ENCODE peak calls at places on chromosomes 3 and 15, in ten cellular contexts. W is MCF 10A; E is GM12865; J is AG04450; B is CD4-positive, alpha-beta T cell; R is CD8-positive, alpha-beta T cell; G is spleen; D is ascending aorta; Y is bronchial epithelial cell; C is A549. P is an unnamed sample.

GRCh38 chr3:197216914-197217313 is 81.5 kb downstream of the DLG1 start:
- DNase-seq in W (no peak), E (no peak), J (no peak), B (no peak), R (no peak), G (no peak), D (no peak), Y (no peak), C (no peak), P (no peak)

GRCh38 chr3:12798559-12799179 is 2.2 kb downstream of the CAND2 start:
- DNase-seq in W (no peak), E (no peak), J (no peak), B (no peak), R (no peak), G (peak), D (no peak), Y (no peak), C (no peak), P (no peak)

GRCh38 chr3:180804871-180805430 is 107.5 kb upstream of the FXR1 start:
- DNase-seq in W (peak), E (no peak), J (no peak), B (no peak), R (no peak), G (no peak), D (peak), Y (peak), C (peak), P (no peak)

GRCh38 chr3:136070334-136070733 is 104.8 kb downstream of the PPP2R3A start:
- DNase-seq in W (peak), E (no peak), J (peak), B (no peak), R (no peak), G (no peak), D (no peak), Y (peak), C (no peak), P (no peak)

GRCh38 chr3:5002174-5002870 is 23.1 kb downstream of the BHLHE40 start:
- DNase-seq in W (no peak), E (no peak), J (no peak), B (no peak), R (peak), G (no peak), D (no peak), Y (peak), C (no peak), P (no peak)

GRCh38 chr3:169295126-169295525 is 368.4 kb downstream of the MECOM start:
- DNase-seq in W (peak), E (peak), J (no peak), B (no peak), R (no peak), G (no peak), D (no peak), Y (peak), C (peak), P (no peak)

GRCh38 chr3:48679416-48680380 is 6.0 kb downstream of the NCKIPSD start:
- DNase-seq in W (no peak), E (no peak), J (no peak), B (no peak), R (no peak), G (peak), D (no peak), Y (no peak), C (no peak), P (no peak)

GRCh38 chr3:65484964-65485363 is 553.8 kb downstream of the MAGI1 start:
- DNase-seq in W (no peak), E (no peak), J (no peak), B (no peak), R (no peak), G (no peak), D (no peak), Y (peak), C (no peak), P (no peak)

GRCh38 chr3:179432021-179432420 is 19.2 kb downstream of the GNB4 start:
- DNase-seq in W (no peak), E (peak), J (no peak), B (no peak), R (no peak), G (no peak), D (no peak), Y (no peak), C (no peak), P (peak)

DNA sequence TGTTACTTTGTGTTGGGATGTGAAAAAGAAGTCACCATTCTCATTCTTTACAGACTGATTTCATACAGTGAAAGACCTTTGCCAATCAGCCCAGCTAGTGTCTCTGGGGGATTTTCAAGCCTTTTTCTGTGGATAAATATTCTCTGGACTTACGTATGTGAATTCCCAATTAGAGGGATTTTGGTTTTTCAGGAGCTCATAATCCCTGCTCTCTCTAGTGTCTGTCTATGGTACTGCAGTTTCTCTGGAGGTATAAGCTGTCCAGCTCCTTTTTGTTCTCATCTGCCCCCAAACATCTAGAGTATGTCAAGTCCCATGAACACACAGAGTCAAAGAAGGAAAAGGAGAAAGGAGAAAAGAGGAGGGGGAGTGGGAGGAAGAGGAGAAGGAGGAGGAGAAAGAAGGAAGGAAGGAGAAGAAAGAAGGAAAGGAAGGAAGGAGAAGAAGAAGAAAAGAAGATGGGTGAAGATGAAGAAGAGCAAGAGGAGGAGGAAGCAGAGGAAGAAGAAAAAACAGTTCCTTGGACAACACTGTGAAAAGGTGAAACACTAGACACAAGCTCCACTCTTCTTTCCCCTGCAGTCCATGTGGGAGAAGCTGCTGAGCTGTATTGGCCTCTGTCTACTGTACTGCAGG is 218.6 kb downstream of the GREM1 start:
- DNase-seq in W (peak), E (peak), J (no peak), B (no peak), R (no peak), G (no peak), D (no peak), Y (peak), C (peak), P (no peak)
- TF ChIP-seq CTCF in W (peak), E (peak), J (peak), B (no peak), R (no peak), G (peak), D (peak), Y (peak), C (peak), P (peak)

GRCh38 chr3:109071349-109072142 is 46.4 kb downstream of the MORC1 start:
- DNase-seq in W (peak), E (peak), J (no peak), B (no peak), R (no peak), G (no peak), D (no peak), Y (no peak), C (peak), P (peak)
- TF ChIP-seq CTCF in W (no peak), E (no peak), J (no peak), B (no peak), R (no peak), G (no peak), D (no peak), Y (no peak), C (no peak), P (no peak)

DNA sequence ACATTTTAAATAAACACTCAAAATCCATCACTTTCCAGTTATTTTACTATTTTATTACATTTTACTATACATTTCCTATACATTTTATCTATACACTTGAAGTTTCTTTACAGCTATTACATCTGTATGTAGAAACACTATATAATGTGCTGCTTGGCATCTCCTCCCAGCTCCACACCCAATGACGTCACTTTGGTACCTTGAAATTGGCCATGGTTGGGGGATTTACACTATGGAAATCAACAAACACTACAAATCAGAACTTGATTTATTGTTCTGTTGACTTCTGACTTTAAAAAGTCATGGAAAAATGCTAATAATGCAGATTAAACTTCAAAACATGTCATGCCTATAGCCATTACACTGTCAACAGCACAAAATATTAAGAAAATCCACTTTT is 48.9 kb upstream of the STT3B start:
- DNase-seq in W (no peak), E (no peak), J (no peak), B (no peak), R (no peak), G (no peak), D (no peak), Y (no peak), C (no peak), P (no peak)
- TF ChIP-seq CTCF in W (no peak), E (no peak), J (no peak), B (no peak), R (no peak), G (no peak), D (no peak), Y (no peak), C (no peak), P (no peak)

GRCh38 chr15:72058590-72058989 is 59.4 kb downstream of the MYO9A start:
- DNase-seq in W (no peak), E (no peak), J (no peak), B (no peak), R (no peak), G (no peak), D (no peak), Y (peak), C (no peak), P (no peak)
- TF ChIP-seq CTCF in W (no peak), E (no peak), J (no peak), B (no peak), R (no peak), G (no peak), D (no peak), Y (no peak), C (no peak), P (no peak)

DNA sequence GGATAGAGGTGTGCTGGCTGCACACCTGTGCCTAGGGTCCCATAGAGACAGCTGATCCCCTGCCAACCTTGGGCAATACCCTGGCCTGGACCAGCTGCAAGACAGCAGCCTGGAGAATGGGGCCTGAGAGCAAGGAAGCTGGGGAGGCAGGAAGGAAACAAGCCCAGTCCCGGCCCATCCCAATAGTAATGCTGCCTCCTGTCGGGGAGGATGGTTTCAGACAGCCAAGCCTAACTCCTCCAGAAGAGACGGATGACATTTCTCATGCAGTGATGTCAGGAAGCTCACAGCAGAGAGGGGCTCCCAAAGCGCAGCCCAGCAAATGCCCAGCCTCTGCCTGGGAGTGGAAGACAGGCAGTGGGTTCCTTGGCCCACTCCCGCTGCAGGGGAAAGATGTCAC is 408.8 kb downstream of the OCA2 start:
- DNase-seq in W (no peak), E (no peak), J (no peak), B (no peak), R (no peak), G (no peak), D (no peak), Y (no peak), C (no peak), P (no peak)
- TF ChIP-seq CTCF in W (no peak), E (no peak), J (no peak), B (no peak), R (no peak), G (no peak), D (no peak), Y (no peak), C (no peak), P (no peak)

P was measured in pancreas.